ENCODE peak calls at places on chromosomes 1 and 21, in five cellular contexts. One of them, this sample, is unnamed.

GRCh38 chr1:4603317-4604110 is 50.9 kb upstream of the AJAP1 start:
- DNase-seq in EL: no peak
- DNase-seq in RPMI7951: peak; percentile 66
- DNase-seq in T follicular helper cell: no peak
- DNase-seq in IMR-90: no peak
- DNase-seq in this sample: no peak

GRCh38 chr1:161402446-161402845 is 34.8 kb upstream of the CFAP126 start:
- DNase-seq in EL: no peak
- DNase-seq in RPMI7951: no peak
- DNase-seq in T follicular helper cell: no peak
- DNase-seq in IMR-90: peak; percentile 6
- DNase-seq in this sample: no peak

GRCh38 chr1:208531003-208531750 is 287.0 kb upstream of the PLXNA2 start:
- DNase-seq in EL: no peak
- DNase-seq in RPMI7951: no peak
- DNase-seq in T follicular helper cell: no peak
- DNase-seq in IMR-90: no peak
- DNase-seq in this sample: no peak

GRCh38 chr21:42461881-42462877 is 33.8 kb downstream of the RSPH1 start:
- DNase-seq in EL: no peak
- DNase-seq in RPMI7951: no peak
- DNase-seq in T follicular helper cell: no peak
- DNase-seq in IMR-90: no peak
- DNase-seq in this sample: no peak

GRCh38 chr1:149936076-149936991 is at the start of gene MTMR11:
- DNase-seq in EL: peak; percentile 54
- DNase-seq in RPMI7951: peak; percentile 45
- DNase-seq in T follicular helper cell: no peak
- DNase-seq in IMR-90: peak; percentile 34
- DNase-seq in this sample: no peak

GRCh38 chr21:31351438-31351837 is 7.4 kb upstream of the TIAM1 start:
- DNase-seq in EL: peak; percentile 83
- DNase-seq in RPMI7951: peak; percentile 91
- DNase-seq in T follicular helper cell: no peak
- DNase-seq in IMR-90: peak; percentile 61
- DNase-seq in this sample: no peak

GRCh38 chr1:244963231-244963826 is 99.0 kb upstream of the HNRNPU start:
- DNase-seq in EL: no peak
- DNase-seq in RPMI7951: no peak
- DNase-seq in T follicular helper cell: no peak
- DNase-seq in IMR-90: peak; percentile 4
- DNase-seq in this sample: no peak

GRCh38 chr1:167152192-167152876 is 58.5 kb downstream of the STYXL2 start:
- DNase-seq in EL: no peak
- DNase-seq in RPMI7951: no peak
- DNase-seq in T follicular helper cell: no peak
- DNase-seq in IMR-90: no peak
- DNase-seq in this sample: no peak

GRCh38 chr1:91900538-91900937 is 14.6 kb upstream of the TGFBR3 start:
- DNase-seq in EL: peak; percentile 92
- DNase-seq in RPMI7951: peak; percentile 87
- DNase-seq in T follicular helper cell: no peak
- DNase-seq in IMR-90: peak; percentile 96
- DNase-seq in this sample: peak; percentile 95

GRCh38 chr1:241532864-241533263 is 686 bp downstream of the KMO start:
- DNase-seq in EL: no peak
- DNase-seq in RPMI7951: no peak
- DNase-seq in T follicular helper cell: no peak
- DNase-seq in IMR-90: no peak
- DNase-seq in this sample: no peak

GRCh38 chr21:30257773-30258172 is 25.0 kb downstream of the KRTAP24-1 start:
- DNase-seq in EL: no peak
- DNase-seq in RPMI7951: peak; percentile 28
- DNase-seq in T follicular helper cell: no peak
- DNase-seq in IMR-90: no peak
- DNase-seq in this sample: no peak

GRCh38 chr1:17630048-17630830 is 90.7 kb downstream of the ARHGEF10L start:
- DNase-seq in EL: no peak
- DNase-seq in RPMI7951: no peak
- DNase-seq in T follicular helper cell: no peak
- DNase-seq in IMR-90: no peak
- DNase-seq in this sample: no peak

GRCh38 chr1:98661544-98662353 is at the start of gene SNX7:
- DNase-seq in EL: peak; percentile 83
- DNase-seq in RPMI7951: peak; percentile 88
- DNase-seq in T follicular helper cell: no peak
- DNase-seq in IMR-90: peak; percentile 69
- DNase-seq in this sample: peak; percentile 45

GRCh38 chr1:12433323-12434053 is 184.5 kb downstream of the DHRS3 start:
- DNase-seq in EL: no peak
- DNase-seq in RPMI7951: peak; percentile 63
- DNase-seq in T follicular helper cell: no peak
- DNase-seq in IMR-90: peak; percentile 67
- DNase-seq in this sample: no peak

GRCh38 chr1:6033986-6034749 is 11.5 kb upstream of the KCNAB2 start:
- DNase-seq in EL: peak; percentile 23
- DNase-seq in RPMI7951: no peak
- DNase-seq in T follicular helper cell: peak; percentile 25
- DNase-seq in IMR-90: peak; percentile 9
- DNase-seq in this sample: no peak

GRCh38 chr1:5701642-5702041 is 290.6 kb downstream of the NPHP4 start:
- DNase-seq in EL: no peak
- DNase-seq in RPMI7951: no peak
- DNase-seq in T follicular helper cell: no peak
- DNase-seq in IMR-90: no peak
- DNase-seq in this sample: no peak

GRCh38 chr1:3235496-3235895 is 166.5 kb downstream of the PRDM16 start:
- DNase-seq in EL: no peak
- DNase-seq in RPMI7951: no peak
- DNase-seq in T follicular helper cell: no peak
- DNase-seq in IMR-90: no peak
- DNase-seq in this sample: no peak